ENCODE peak calls at places on chromosomes 6 and 20, in nine cellular contexts. N, W, E, M, T, L, I, G and H are unnamed samples.

GRCh38 chr20:32652739-32653526 is 20.8 kb downstream of the C20orf203 start:
- DNase-seq in G (peak; percentile 71), T (peak; percentile 75), E (peak; percentile 88), M (no peak), W (peak; percentile 87), L (peak; percentile 76), N (peak; percentile 80), I (no peak), H (peak; percentile 87)

GRCh38 chr6:148700713-148701392 is 46.0 kb upstream of the UST start:
- DNase-seq in G (no peak), M (no peak), T (no peak), N (peak; percentile 48), L (peak; percentile 26), I (no peak), E (peak; percentile 52), W (no peak), H (no peak)

GRCh38 chr6:116557863-116558262 is 4.3 kb downstream of the CALHM4 start:
- DNase-seq in I (no peak), M (peak; percentile 92), T (no peak), W (no peak), E (no peak), G (no peak), L (no peak), N (no peak), H (no peak)

GRCh38 chr6:45086685-45087084 is 241.4 kb upstream of the RUNX2 start:
- DNase-seq in E (no peak), W (no peak), I (no peak), T (no peak), N (no peak), M (no peak), G (no peak), L (no peak), H (no peak)

GRCh38 chr20:542777-543368 is 717 bp downstream of the CSNK2A1 start:
- DNase-seq in I (no peak), T (peak; percentile 18), E (peak; percentile 57), G (no peak), N (peak; percentile 58), W (no peak), M (no peak), L (no peak), H (no peak)

GRCh38 chr6:11143394-11144371 is 32.2 kb upstream of the ERVFRD-1 start:
- DNase-seq in I (no peak), W (no peak), E (no peak), N (no peak), T (no peak), G (no peak), L (no peak), M (peak; percentile 85), H (no peak)

GRCh38 chr6:8888468-8888867 is 453.1 kb upstream of the SLC35B3 start:
- DNase-seq in I (no peak), L (no peak), N (peak; percentile 15), M (no peak), E (peak; percentile 9), W (no peak), T (no peak), G (no peak), H (no peak)

GRCh38 chr6:120005292-120005976 is 655.9 kb upstream of the MAN1A1 start:
- DNase-seq in M (no peak), N (peak; percentile 6), T (no peak), I (peak; percentile 97), W (no peak), G (no peak), L (peak; percentile 81), E (no peak), H (no peak)

GRCh38 chr6:149346075-149346474 is 28.6 kb downstream of the TAB2 start:
- DNase-seq in L (no peak), N (no peak), W (no peak), E (no peak), I (no peak), G (no peak), T (no peak), M (no peak), H (no peak)

GRCh38 chr6:21138359-21139094 is 455.0 kb upstream of the SOX4 start:
- DNase-seq in E (no peak), M (no peak), W (no peak), N (no peak), L (no peak), I (no peak), G (no peak), T (no peak), H (no peak)

GRCh38 chr20:43988867-43989266 is 74.2 kb downstream of the TOX2 start:
- DNase-seq in L (no peak), M (no peak), G (no peak), E (no peak), W (no peak), T (no peak), N (no peak), I (no peak), H (no peak)

GRCh38 chr20:33239979-33240736 is 4.4 kb downstream of the BPIFA1 start:
- DNase-seq in L (no peak), E (no peak), N (no peak), T (no peak), G (no peak), W (no peak), M (no peak), I (no peak), H (no peak)

GRCh38 chr6:4155848-4156466 is 20.6 kb upstream of the ECI2 start:
- DNase-seq in G (peak; percentile 46), L (peak; percentile 78), N (peak; percentile 82), T (peak; percentile 59), W (peak; percentile 74), M (peak; percentile 36), E (peak; percentile 74), I (peak; percentile 60), H (peak; percentile 70)

GRCh38 chr6:101740631-101741030 is 347.1 kb downstream of the GRIK2 start:
- DNase-seq in G (no peak), E (no peak), T (no peak), I (no peak), W (no peak), L (no peak), N (no peak), M (no peak), H (no peak)

GRCh38 chr6:106730672-106731071 is 101.3 kb downstream of the QRSL1 start:
- DNase-seq in I (no peak), G (no peak), W (no peak), N (no peak), M (no peak), L (no peak), E (no peak), T (no peak), H (no peak)

GRCh38 chr6:141421378-141421777 is 711.3 kb upstream of the GJE1 start:
- DNase-seq in I (no peak), L (no peak), T (no peak), N (no peak), G (no peak), M (peak; percentile 49), E (no peak), W (no peak), H (no peak)

GRCh38 chr6:42322676-42323075 is 105.0 kb upstream of the MRPS10 start:
- DNase-seq in E (no peak), I (no peak), L (no peak), G (no peak), N (no peak), T (no peak), W (no peak), M (no peak), H (no peak)

GRCh38 chr6:106163446-106163965 is 77.4 kb downstream of the PRDM1 start:
- DNase-seq in N (peak; percentile 88), M (no peak), G (no peak), W (peak; percentile 26), L (no peak), T (no peak), I (no peak), E (peak; percentile 40), H (peak; percentile 29)

GRCh38 chr6:112049051-112049799 is 4.7 kb upstream of the CCN6 start:
- DNase-seq in E (no peak), W (no peak), G (no peak), I (no peak), T (no peak), N (no peak), M (no peak), L (no peak), H (no peak)

GRCh38 chr6:26553739-26554668 is 15.8 kb downstream of the HMGN4 start:
- DNase-seq in G (peak; percentile 67), L (peak; percentile 73), E (no peak), M (peak; percentile 79), T (peak; percentile 69), W (peak; percentile 67), N (peak; percentile 90), I (peak; percentile 32), H (peak; percentile 73)

GRCh38 chr20:18628330-18628941 is 40.6 kb downstream of the DTD1 start:
- DNase-seq in E (no peak), G (no peak), I (no peak), L (no peak), T (no peak), N (peak; percentile 23), W (peak; percentile 73), M (no peak), H (peak; percentile 5)